ENCODE peak calls at places on chromosomes 4 and X, in eight cellular contexts. G is tibial artery, L is uterus, V is fibroblast of lung, H is suprapubic skin, I is fibroblast of mammary gland, D is heart right ventricle, X is fibroblast of pulmonary artery. P is an unnamed sample.

GRCh38 chr4:71630783-71631182 is 153.1 kb downstream of the GC start:
- DNase-seq in G (no peak), L (no peak), V (no peak), H (no peak), I (no peak), D (no peak), X (no peak), P (no peak)

GRCh38 chr4:147683172-147683571 is 791 bp downstream of the PRMT9 start:
- DNase-seq in G (peak), L (peak), V (peak), H (no peak), I (peak), D (no peak), X (peak), P (no peak)

GRCh38 chrX:23434356-23434884 is 99.8 kb downstream of the PTCHD1 start:
- DNase-seq in G (peak), L (peak), V (peak), H (peak), I (peak), D (peak), X (peak), P (peak)

GRCh38 chrX:119870626-119871131 is 854 bp downstream of the RNF113A start:
- DNase-seq in G (peak), L (no peak), V (peak), H (no peak), I (no peak), D (no peak), X (no peak), P (no peak)

GRCh38 chr4:178081931-178082330 is 639.7 kb upstream of the AGA start:
- DNase-seq in G (no peak), L (no peak), V (no peak), H (no peak), I (no peak), D (no peak), X (no peak), P (no peak)

GRCh38 chr4:95548738-95549245 is at the start of gene UNC5C:
- DNase-seq in G (peak), L (peak), V (peak), H (peak), I (no peak), D (peak), X (peak), P (no peak)

GRCh38 chr4:105472871-105473339 is 957 bp downstream of the PPA2 start:
- DNase-seq in G (no peak), L (no peak), V (peak), H (no peak), I (no peak), D (no peak), X (no peak), P (no peak)

GRCh38 chr4:7461171-7461570 is 26.4 kb upstream of the PSAPL1 start:
- DNase-seq in G (no peak), L (no peak), V (no peak), H (no peak), I (no peak), D (no peak), X (no peak), P (no peak)

GRCh38 chr4:101357751-101358150 is 10.4 kb upstream of the PPP3CA start:
- DNase-seq in G (no peak), L (no peak), V (peak), H (no peak), I (peak), D (no peak), X (peak), P (no peak)

GRCh38 chr4:131113273-131113672 is 2017.3 kb downstream of the C4orf33 start:
- DNase-seq in G (no peak), L (no peak), V (no peak), H (no peak), I (no peak), D (no peak), X (no peak), P (no peak)

GRCh38 chr4:154916068-154916467 is 135.0 kb downstream of the RBM46 start:
- DNase-seq in G (no peak), L (no peak), V (no peak), H (no peak), I (no peak), D (no peak), X (no peak), P (no peak)

GRCh38 chr4:154908168-154908567 is 127.1 kb downstream of the RBM46 start:
- DNase-seq in G (no peak), L (no peak), V (peak), H (no peak), I (peak), D (no peak), X (no peak), P (no peak)

GRCh38 chr4:154911608-154912098 is 130.6 kb downstream of the RBM46 start:
- DNase-seq in G (no peak), L (no peak), V (no peak), H (no peak), I (no peak), D (no peak), X (no peak), P (no peak)

DNA sequence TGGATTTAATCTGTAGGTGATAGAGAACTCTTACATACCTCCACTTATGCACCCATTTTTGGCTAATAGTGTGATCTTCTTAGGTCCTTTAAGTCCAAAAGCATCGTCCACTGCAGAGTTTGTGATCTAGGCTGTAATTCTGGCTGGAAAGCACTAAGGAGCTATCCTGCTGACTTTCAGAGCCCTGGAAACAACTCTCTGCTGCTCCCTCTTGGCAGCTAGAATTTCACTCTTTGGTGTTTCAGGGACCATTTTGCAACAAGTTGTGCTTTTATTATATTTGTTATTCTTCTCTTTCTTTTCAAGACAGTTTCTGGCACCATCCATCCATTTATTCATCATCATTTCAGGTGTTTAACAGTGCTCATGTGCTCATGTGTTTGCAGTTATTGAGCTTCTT is 130.0 kb downstream of the RBM46 start:
- DNase-seq in G (no peak), L (no peak), V (no peak), H (no peak), I (peak), D (no peak), X (peak), P (no peak)
- TF ChIP-seq CTCF in G (no peak), L (no peak), V (no peak), H (no peak), I (peak), D (no peak), X (peak), P (peak)

GRCh38 chr4:139301821-139302611 is at the start of gene NDUFC1:
- DNase-seq in G (peak), L (peak), V (peak), H (peak), I (peak), D (peak), X (peak), P (no peak)
- TF ChIP-seq CTCF in G (peak), L (no peak), V (peak), H (no peak), I (peak), D (no peak), X (no peak), P (peak)

GRCh38 chrX:129798888-129799287 is 19.1 kb downstream of the SASH3 start:
- DNase-seq in G (no peak), L (no peak), V (no peak), H (no peak), I (no peak), D (no peak), X (no peak), P (no peak)
- TF ChIP-seq CTCF in G (no peak), L (no peak), V (no peak), H (no peak), I (no peak), D (no peak), X (no peak), P (no peak)

GRCh38 chr4:24886596-24886995 is 26.2 kb downstream of the CCDC149 start:
- DNase-seq in G (no peak), L (no peak), V (no peak), H (no peak), I (no peak), D (no peak), X (no peak), P (no peak)
- TF ChIP-seq CTCF in G (no peak), L (no peak), V (no peak), H (no peak), I (no peak), D (no peak), X (no peak), P (no peak)